ENCODE peak calls at places on chromosome 15, in seven cellular contexts. One of them, this sample, is unnamed. For H3K4me1, the result is how much of the 10 kb centered on the place peaks cover.

GRCh38 chr15:41513282-41514227 is at the start of gene LTK:
- DNase-seq in right atrium auricular region: no peak
- DNase-seq in cardiac muscle cell: no peak
- DNase-seq in gastrocnemius medialis: no peak
- DNase-seq in tibial artery: no peak
- DNase-seq in foreskin keratinocyte: no peak
- DNase-seq in IMR-90: no peak
- DNase-seq in this sample: no peak

GRCh38 chr15:84761534-84762190 is 13.3 kb downstream of the ZNF592 start:
- DNase-seq in IMR-90: peak
- DNase-seq in gastrocnemius medialis: no peak
- DNase-seq in foreskin keratinocyte: no peak
- DNase-seq in right atrium auricular region: no peak
- DNase-seq in tibial artery: no peak
- DNase-seq in cardiac muscle cell: no peak
- DNase-seq in this sample: no peak

GRCh38 chr15:58086479-58086878 is 21.0 kb upstream of the ALDH1A2 start:
- DNase-seq in cardiac muscle cell: peak
- DNase-seq in gastrocnemius medialis: no peak
- DNase-seq in foreskin keratinocyte: peak
- DNase-seq in right atrium auricular region: no peak
- DNase-seq in tibial artery: no peak
- DNase-seq in IMR-90: peak
- DNase-seq in this sample: no peak

GRCh38 chr15:87620393-87620792 is 636.1 kb downstream of the NTRK3 start:
- DNase-seq in gastrocnemius medialis: no peak
- DNase-seq in right atrium auricular region: no peak
- DNase-seq in cardiac muscle cell: no peak
- DNase-seq in IMR-90: no peak
- DNase-seq in foreskin keratinocyte: peak
- DNase-seq in tibial artery: no peak
- DNase-seq in this sample: no peak

GRCh38 chr15:75193272-75193671 is 8.4 kb upstream of the C15orf39 start:
- DNase-seq in right atrium auricular region: no peak
- DNase-seq in tibial artery: no peak
- DNase-seq in IMR-90: no peak
- DNase-seq in gastrocnemius medialis: no peak
- DNase-seq in cardiac muscle cell: no peak
- DNase-seq in foreskin keratinocyte: no peak
- DNase-seq in this sample: no peak

GRCh38 chr15:29442532-29442931 is 172.9 kb upstream of the NSMCE3 start:
- DNase-seq in cardiac muscle cell: no peak
- DNase-seq in right atrium auricular region: no peak
- DNase-seq in tibial artery: no peak
- DNase-seq in gastrocnemius medialis: no peak
- DNase-seq in IMR-90: no peak
- DNase-seq in foreskin keratinocyte: no peak
- DNase-seq in this sample: no peak

GRCh38 chr15:101509279-101509678 is 19.8 kb upstream of the PCSK6 start:
- DNase-seq in right atrium auricular region: no peak
- DNase-seq in tibial artery: no peak
- DNase-seq in gastrocnemius medialis: no peak
- DNase-seq in IMR-90: no peak
- DNase-seq in cardiac muscle cell: no peak
- DNase-seq in foreskin keratinocyte: no peak
- DNase-seq in this sample: no peak

GRCh38 chr15:88624156-88624970 is 3.2 kb downstream of the AEN start:
- DNase-seq in foreskin keratinocyte: no peak
- DNase-seq in cardiac muscle cell: peak
- DNase-seq in right atrium auricular region: no peak
- DNase-seq in tibial artery: no peak
- DNase-seq in gastrocnemius medialis: no peak
- DNase-seq in IMR-90: peak
- DNase-seq in this sample: no peak

GRCh38 chr15:81531971-81532370 is 158.0 kb upstream of the TMC3 start:
- DNase-seq in tibial artery: no peak
- DNase-seq in foreskin keratinocyte: peak
- DNase-seq in IMR-90: peak
- DNase-seq in right atrium auricular region: no peak
- DNase-seq in gastrocnemius medialis: no peak
- DNase-seq in cardiac muscle cell: no peak
- DNase-seq in this sample: no peak

GRCh38 chr15:101276501-101277037 is 716 bp downstream of the SELENOS start:
- DNase-seq in foreskin keratinocyte: no peak
- DNase-seq in right atrium auricular region: no peak
- DNase-seq in gastrocnemius medialis: no peak
- DNase-seq in IMR-90: peak
- DNase-seq in tibial artery: no peak
- DNase-seq in cardiac muscle cell: peak
- DNase-seq in this sample: no peak

GRCh38 chr15:41832875-41833274 is 5.0 kb downstream of the JMJD7 start:
- DNase-seq in right atrium auricular region: no peak
- DNase-seq in gastrocnemius medialis: no peak
- DNase-seq in tibial artery: no peak
- DNase-seq in cardiac muscle cell: no peak
- DNase-seq in foreskin keratinocyte: peak
- DNase-seq in IMR-90: no peak
- DNase-seq in this sample: no peak

GRCh38 chr15:41562784-41563198 is 3.8 kb downstream of the TYRO3 start:
- DNase-seq in gastrocnemius medialis: no peak
- DNase-seq in foreskin keratinocyte: no peak
- DNase-seq in right atrium auricular region: no peak
- DNase-seq in cardiac muscle cell: peak
- DNase-seq in IMR-90: peak
- DNase-seq in tibial artery: no peak
- DNase-seq in this sample: no peak

GRCh38 chr15:86608461-86608860 is 528.8 kb downstream of the AGBL1 start:
- DNase-seq in foreskin keratinocyte: peak
- DNase-seq in gastrocnemius medialis: peak
- DNase-seq in IMR-90: no peak
- DNase-seq in right atrium auricular region: no peak
- DNase-seq in cardiac muscle cell: no peak
- DNase-seq in tibial artery: no peak
- DNase-seq in this sample: no peak

GRCh38 chr15:92681141-92681622 is 25.6 kb upstream of the FAM174B start:
- DNase-seq in cardiac muscle cell: peak
- DNase-seq in IMR-90: peak
- DNase-seq in right atrium auricular region: peak
- DNase-seq in gastrocnemius medialis: no peak
- DNase-seq in foreskin keratinocyte: no peak
- DNase-seq in tibial artery: peak
- DNase-seq in this sample: no peak

GRCh38 chr15:36737430-36737891 is 158.0 kb downstream of the CDIN1 start:
- DNase-seq in tibial artery: no peak
- DNase-seq in right atrium auricular region: no peak
- DNase-seq in foreskin keratinocyte: peak
- DNase-seq in gastrocnemius medialis: no peak
- DNase-seq in IMR-90: peak
- DNase-seq in cardiac muscle cell: peak
- DNase-seq in this sample: no peak

GRCh38 chr15:78044407-78045155 is 32.9 kb downstream of the TBC1D2B start:
- DNase-seq in foreskin keratinocyte: no peak
- DNase-seq in right atrium auricular region: no peak
- DNase-seq in gastrocnemius medialis: no peak
- DNase-seq in IMR-90: no peak
- DNase-seq in cardiac muscle cell: peak
- DNase-seq in tibial artery: no peak
- DNase-seq in this sample: no peak

GRCh38 chr15:52762621-52763020 is 27.5 kb downstream of the ONECUT1 start:
- DNase-seq in right atrium auricular region: no peak
- DNase-seq in foreskin keratinocyte: no peak
- DNase-seq in IMR-90: no peak
- DNase-seq in tibial artery: no peak
- DNase-seq in cardiac muscle cell: no peak
- DNase-seq in gastrocnemius medialis: no peak
- DNase-seq in this sample: no peak

GRCh38 chr15:90047956-90048575 is 46.9 kb downstream of the ZNF710 start:
- DNase-seq in right atrium auricular region: no peak
- DNase-seq in cardiac muscle cell: no peak
- DNase-seq in tibial artery: no peak
- DNase-seq in IMR-90: no peak
- DNase-seq in foreskin keratinocyte: no peak
- DNase-seq in gastrocnemius medialis: peak
- DNase-seq in this sample: no peak
- H3K27ac ChIP-seq in right atrium auricular region: no peak
- H3K27ac ChIP-seq in cardiac muscle cell: no peak
- H3K27ac ChIP-seq in tibial artery: no peak
- H3K27ac ChIP-seq in IMR-90: no peak
- H3K27ac ChIP-seq in foreskin keratinocyte: no peak
- H3K27ac ChIP-seq in gastrocnemius medialis: peak
- H3K27ac ChIP-seq in this sample: peak

GRCh38 chr15:68283401-68283800 is 5.9 kb downstream of the FEM1B start:
- DNase-seq in gastrocnemius medialis: no peak
- DNase-seq in right atrium auricular region: no peak
- DNase-seq in cardiac muscle cell: no peak
- DNase-seq in IMR-90: no peak
- DNase-seq in tibial artery: no peak
- DNase-seq in foreskin keratinocyte: no peak
- DNase-seq in this sample: no peak
- H3K4me1 ChIP-seq in gastrocnemius medialis: half or more
- H3K4me1 ChIP-seq in right atrium auricular region: under half
- H3K4me1 ChIP-seq in cardiac muscle cell: under half
- H3K4me1 ChIP-seq in IMR-90: under half
- H3K4me1 ChIP-seq in tibial artery: under half
- H3K4me1 ChIP-seq in foreskin keratinocyte: under half
- H3K4me1 ChIP-seq in this sample: under half

GRCh38 chr15:39918688-39919385 is 1.2 kb downstream of the GPR176 start:
- DNase-seq in IMR-90: peak
- DNase-seq in foreskin keratinocyte: peak
- DNase-seq in cardiac muscle cell: peak
- DNase-seq in tibial artery: no peak
- DNase-seq in right atrium auricular region: no peak
- DNase-seq in gastrocnemius medialis: no peak
- DNase-seq in this sample: no peak

GRCh38 chr15:39921274-39921638 is 1.2 kb upstream of the GPR176 start:
- DNase-seq in right atrium auricular region: no peak
- DNase-seq in gastrocnemius medialis: no peak
- DNase-seq in foreskin keratinocyte: no peak
- DNase-seq in IMR-90: no peak
- DNase-seq in tibial artery: no peak
- DNase-seq in cardiac muscle cell: no peak
- DNase-seq in this sample: no peak

GRCh38 chr15:39919740-39920509 is at the start of gene GPR176:
- DNase-seq in cardiac muscle cell: peak
- DNase-seq in tibial artery: peak
- DNase-seq in right atrium auricular region: no peak
- DNase-seq in IMR-90: peak
- DNase-seq in foreskin keratinocyte: peak
- DNase-seq in gastrocnemius medialis: no peak
- DNase-seq in this sample: no peak

GRCh38 chr15:39919396-39919739 is 698 bp downstream of the GPR176 start:
- DNase-seq in IMR-90: no peak
- DNase-seq in tibial artery: peak
- DNase-seq in foreskin keratinocyte: no peak
- DNase-seq in cardiac muscle cell: no peak
- DNase-seq in gastrocnemius medialis: no peak
- DNase-seq in right atrium auricular region: no peak
- DNase-seq in this sample: no peak

GRCh38 chr15:39920510-39921273 is 626 bp upstream of the GPR176 start:
- DNase-seq in gastrocnemius medialis: peak
- DNase-seq in cardiac muscle cell: peak
- DNase-seq in IMR-90: peak
- DNase-seq in foreskin keratinocyte: peak
- DNase-seq in tibial artery: peak
- DNase-seq in right atrium auricular region: peak
- DNase-seq in this sample: peak
- TF ChIP-seq CTCF in gastrocnemius medialis: no peak
- TF ChIP-seq CTCF in cardiac muscle cell: no peak
- TF ChIP-seq CTCF in IMR-90: no peak
- TF ChIP-seq CTCF in foreskin keratinocyte: peak
- TF ChIP-seq CTCF in tibial artery: no peak
- TF ChIP-seq CTCF in right atrium auricular region: no peak
- TF ChIP-seq CTCF in this sample: no peak

DNA sequence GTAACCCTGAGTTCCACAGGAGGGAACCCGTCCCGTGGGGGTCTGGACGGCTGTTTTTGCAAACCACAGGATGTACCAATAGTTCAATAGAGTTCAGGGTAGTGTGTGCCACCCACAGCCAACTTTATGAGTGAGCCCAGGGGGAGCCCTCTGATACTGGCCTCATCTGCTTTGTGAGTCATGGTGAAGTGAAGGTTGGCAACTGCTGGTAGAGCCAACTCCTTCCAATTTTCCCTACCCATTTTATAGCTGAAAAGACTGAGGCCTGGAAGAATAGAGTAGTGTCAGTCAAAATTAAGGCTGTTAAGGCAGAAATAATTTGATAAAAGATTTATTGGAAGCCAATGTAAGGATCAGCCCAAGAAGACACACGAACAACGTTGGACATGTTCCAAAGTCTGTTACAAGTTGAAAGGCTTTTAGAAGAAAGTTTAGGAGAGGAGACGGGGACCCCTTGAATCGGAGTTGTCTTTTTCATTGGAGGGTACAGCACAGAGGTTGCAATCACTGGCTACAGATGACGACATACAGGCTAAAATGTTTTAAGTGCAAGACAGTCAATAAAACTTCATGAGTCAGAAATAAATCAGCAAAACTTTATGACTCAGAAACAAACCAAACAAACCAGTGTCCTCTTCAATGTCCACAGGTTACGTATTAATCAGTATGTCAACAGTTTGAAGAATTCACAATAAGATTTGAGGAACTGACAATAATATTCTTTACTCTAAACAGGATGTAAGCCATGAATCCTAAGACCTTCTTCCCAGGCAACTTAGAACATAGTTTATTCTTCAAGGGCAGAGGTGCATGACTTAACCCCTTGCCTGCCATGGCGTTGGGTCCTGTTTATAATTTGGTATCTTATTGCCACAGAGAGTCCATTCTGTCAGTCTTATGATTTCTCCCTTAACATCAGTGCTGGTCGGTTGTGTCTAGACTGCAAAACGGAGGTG is 62.9 kb upstream of the NR2E3 start:
- DNase-seq in cardiac muscle cell: peak
- DNase-seq in foreskin keratinocyte: peak
- DNase-seq in tibial artery: no peak
- DNase-seq in right atrium auricular region: no peak
- DNase-seq in gastrocnemius medialis: no peak
- DNase-seq in IMR-90: peak
- DNase-seq in this sample: no peak
- H3K27ac ChIP-seq in cardiac muscle cell: no peak
- H3K27ac ChIP-seq in foreskin keratinocyte: peak
- H3K27ac ChIP-seq in tibial artery: no peak
- H3K27ac ChIP-seq in right atrium auricular region: no peak
- H3K27ac ChIP-seq in gastrocnemius medialis: no peak
- H3K27ac ChIP-seq in IMR-90: no peak
- H3K27ac ChIP-seq in this sample: peak

GRCh38 chr15:31275331-31276262 is 51.0 kb upstream of the KLF13 start:
- DNase-seq in IMR-90: no peak
- DNase-seq in cardiac muscle cell: no peak
- DNase-seq in gastrocnemius medialis: no peak
- DNase-seq in right atrium auricular region: peak
- DNase-seq in tibial artery: no peak
- DNase-seq in foreskin keratinocyte: no peak
- DNase-seq in this sample: no peak
- H3K4me1 ChIP-seq in IMR-90: under half
- H3K4me1 ChIP-seq in cardiac muscle cell: under half
- H3K4me1 ChIP-seq in gastrocnemius medialis: under half
- H3K4me1 ChIP-seq in right atrium auricular region: under half
- H3K4me1 ChIP-seq in tibial artery: under half
- H3K4me1 ChIP-seq in foreskin keratinocyte: under half
- H3K4me1 ChIP-seq in this sample: under half

This sample was measured in esophagus squamous epithelium.